ENCODE peak calls at places on chromosome 6, in ten cellular contexts. I is LoVo; R is lower leg skin; C is dorsolateral prefrontal cortex; A is mesothelial cell of epicardium; N is epithelial cell of esophagus; T is foreskin keratinocyte; Z is astrocyte of the hippocampus; H is DMS153; V is activated CD4-positive, alpha-beta T cell treated with anti-CD3 and anti-CD28 coated beads, Interleukin-2, amount 10 ng/mL, durations not matched to agents 7 days and 5 days. K is an unnamed sample.

GRCh38 chr6:7631466-7631865 is 41.5 kb downstream of the SNRNP48 start:
- DNase-seq in I (no peak), R (no peak), C (no peak), A (no peak), N (no peak), T (no peak), Z (no peak), H (no peak), V (no peak), K (no peak)

GRCh38 chr6:99236010-99236409 is 113.5 kb downstream of the FAXC start:
- DNase-seq in I (no peak), R (no peak), C (no peak), A (no peak), N (no peak), T (no peak), Z (no peak), H (no peak), V (no peak), K (no peak)

GRCh38 chr6:89985744-89986493 is 91.7 kb downstream of the GJA10 start:
- DNase-seq in I (no peak), R (no peak), C (peak), A (no peak), N (no peak), T (no peak), Z (peak), H (no peak), V (no peak), K (no peak)

GRCh38 chr6:151481752-151482151 is 12.1 kb upstream of the CCDC170 start:
- DNase-seq in I (no peak), R (no peak), C (no peak), A (no peak), N (no peak), T (no peak), Z (no peak), H (no peak), V (no peak), K (no peak)

GRCh38 chr6:52390361-52390727 is 28.4 kb downstream of the PAQR8 start:
- DNase-seq in I (peak), R (no peak), C (no peak), A (no peak), N (peak), T (peak), Z (peak), H (peak), V (peak), K (peak)

GRCh38 chr6:146914563-146915483 is 289.4 kb upstream of the STXBP5 start:
- DNase-seq in I (peak), R (no peak), C (no peak), A (peak), N (peak), T (peak), Z (peak), H (no peak), V (no peak), K (no peak)

GRCh38 chr6:36301085-36301658 is 31.3 kb downstream of the PNPLA1 start:
- DNase-seq in I (no peak), R (no peak), C (no peak), A (no peak), N (no peak), T (no peak), Z (no peak), H (no peak), V (no peak), K (no peak)

GRCh38 chr6:76684881-76685280 is 612.4 kb upstream of the IMPG1 start:
- DNase-seq in I (no peak), R (no peak), C (no peak), A (no peak), N (peak), T (no peak), Z (no peak), H (no peak), V (no peak), K (no peak)

GRCh38 chr6:112560651-112561050 is 213.5 kb downstream of the RFPL4B start:
- DNase-seq in I (no peak), R (no peak), C (no peak), A (no peak), N (no peak), T (no peak), Z (no peak), H (no peak), V (no peak), K (no peak)

GRCh38 chr6:54232703-54233102 is 75.5 kb upstream of the TINAG start:
- DNase-seq in I (no peak), R (no peak), C (no peak), A (no peak), N (peak), T (no peak), Z (no peak), H (no peak), V (no peak), K (no peak)

GRCh38 chr6:163355471-163355991 is 59.0 kb upstream of the QKI start:
- DNase-seq in I (no peak), R (no peak), C (peak), A (no peak), N (peak), T (no peak), Z (peak), H (no peak), V (no peak), K (no peak)

GRCh38 chr6:3731700-3732099 is 19.8 kb downstream of the PXDC1 start:
- DNase-seq in I (no peak), R (no peak), C (no peak), A (no peak), N (no peak), T (no peak), Z (no peak), H (no peak), V (no peak), K (no peak)

GRCh38 chr6:28693033-28693750 is 167.5 kb downstream of the GPX5 start:
- DNase-seq in I (no peak), R (no peak), C (no peak), A (no peak), N (peak), T (peak), Z (no peak), H (no peak), V (no peak), K (no peak)

GRCh38 chr6:146341498-146342230 is 202.0 kb upstream of the RAB32 start:
- DNase-seq in I (no peak), R (no peak), C (no peak), A (no peak), N (no peak), T (no peak), Z (peak), H (no peak), V (no peak), K (no peak)

GRCh38 chr6:118546164-118546929 is 1.7 kb upstream of the PLN start:
- DNase-seq in I (no peak), R (no peak), C (no peak), A (no peak), N (no peak), T (no peak), Z (no peak), H (no peak), V (no peak), K (no peak)

GRCh38 chr6:40791004-40791403 is 203.8 kb upstream of the LRFN2 start:
- DNase-seq in I (peak), R (no peak), C (no peak), A (no peak), N (peak), T (peak), Z (no peak), H (no peak), V (no peak), K (no peak)

GRCh38 chr6:14765106-14765505 is 480.8 kb upstream of the JARID2 start:
- DNase-seq in I (no peak), R (no peak), C (no peak), A (no peak), N (peak), T (peak), Z (peak), H (no peak), V (no peak), K (no peak)

GRCh38 chr6:149965191-149966020 is 1.7 kb downstream of the ULBP1 start:
- DNase-seq in I (no peak), R (peak), C (no peak), A (no peak), N (peak), T (no peak), Z (peak), H (no peak), V (peak), K (no peak)

GRCh38 chr6:144394209-144394608 is 109.1 kb downstream of the UTRN start:
- DNase-seq in I (no peak), R (no peak), C (no peak), A (no peak), N (no peak), T (no peak), Z (no peak), H (no peak), V (no peak), K (no peak)